ENCODE peak calls at places on chromosome 4, in seven cellular contexts. J, D, N, U, P, S and O are unnamed samples.

GRCh38 chr4:146510942-146511341 is 10.8 kb downstream of the SLC10A7 start:
- DNase-seq in J (no peak), D (no peak), N (no peak), U (no peak), P (peak), S (no peak), O (no peak)

GRCh38 chr4:27666943-27667342 is 806.3 kb downstream of the STIM2 start:
- DNase-seq in J (no peak), D (no peak), N (no peak), U (no peak), P (peak), S (peak), O (no peak)

GRCh38 chr4:121760205-121760604 is 4.8 kb downstream of the SMIM43 start:
- DNase-seq in J (no peak), D (no peak), N (no peak), U (no peak), P (no peak), S (no peak), O (no peak)

GRCh38 chr4:184348311-184349233 is 125.8 kb downstream of the IRF2 start:
- DNase-seq in J (no peak), D (no peak), N (no peak), U (no peak), P (no peak), S (no peak), O (no peak)

GRCh38 chr4:1201851-1202525 is 29.6 kb upstream of the SPON2 start:
- DNase-seq in J (peak), D (peak), N (peak), U (peak), P (peak), S (no peak), O (no peak)

GRCh38 chr4:122963222-122963621 is 40.8 kb upstream of the NUDT6 start:
- DNase-seq in J (no peak), D (no peak), N (no peak), U (no peak), P (peak), S (peak), O (peak)

GRCh38 chr4:153488006-153488718 is 22.0 kb downstream of the TMEM131L start:
- DNase-seq in J (peak), D (peak), N (no peak), U (no peak), P (no peak), S (peak), O (no peak)

GRCh38 chr4:38411092-38411491 is 252.9 kb upstream of the KLF3 start:
- DNase-seq in J (no peak), D (peak), N (no peak), U (no peak), P (no peak), S (peak), O (no peak)

GRCh38 chr4:145285928-145286327 is 105.5 kb upstream of the OTUD4 start:
- DNase-seq in J (no peak), D (no peak), N (no peak), U (no peak), P (peak), S (peak), O (peak)

GRCh38 chr4:105895609-105896460 is 564 bp downstream of the NPNT start:
- DNase-seq in J (no peak), D (peak), N (peak), U (peak), P (peak), S (peak), O (no peak)

GRCh38 chr4:5553801-5554200 is 154.6 kb downstream of the EVC2 start:
- DNase-seq in J (no peak), D (no peak), N (peak), U (no peak), P (no peak), S (no peak), O (no peak)

GRCh38 chr4:118154643-118155042 is 120.4 kb downstream of the NDST3 start:
- DNase-seq in J (no peak), D (no peak), N (no peak), U (no peak), P (peak), S (peak), O (peak)

GRCh38 chr4:172982151-172982590 is 186.4 kb upstream of the GALNT7 start:
- DNase-seq in J (no peak), D (peak), N (no peak), U (no peak), P (peak), S (peak), O (peak)

GRCh38 chr4:48742412-48742811 is 37.7 kb downstream of the FRYL start:
- DNase-seq in J (no peak), D (no peak), N (no peak), U (no peak), P (peak), S (peak), O (peak)

GRCh38 chr4:112125416-112125815 is 19.8 kb upstream of the FAM241A start:
- DNase-seq in J (no peak), D (no peak), N (no peak), U (no peak), P (peak), S (no peak), O (no peak)

GRCh38 chr4:95118507-95118906 is 360.8 kb downstream of the BMPR1B start:
- DNase-seq in J (no peak), D (no peak), N (no peak), U (no peak), P (no peak), S (peak), O (no peak)

GRCh38 chr4:76088719-76089118 is 14.2 kb downstream of the ART3 start:
- DNase-seq in J (no peak), D (no peak), N (no peak), U (no peak), P (no peak), S (no peak), O (no peak)

GRCh38 chr4:157076578-157076947 is 613 bp downstream of the GLRB start:
- DNase-seq in J (no peak), D (peak), N (no peak), U (no peak), P (peak), S (no peak), O (no peak)